ENCODE peak calls at places on chromosomes 11 and 22, in nine cellular contexts. U is psoas muscle, S is HepG2, M is bronchial epithelial cell, Z is body of pancreas, W is hepatocyte, R is suprapubic skin, F is adrenal gland, V is NT2/D1. E is an unnamed sample. For H3K36me3 and H3K27me3, the result is how much of the 10 kb centered on the place peaks cover.

GRCh38 chr11:10314199-10315072 is 9.6 kb downstream of the ADM start:
- DNase-seq in W (peak), S (peak), U (no peak), Z (no peak), V (no peak), F (peak), R (no peak), M (peak), E (peak)

GRCh38 chr11:119985551-119985950 is 152.4 kb downstream of the TRIM29 start:
- DNase-seq in M (no peak), U (no peak), S (no peak), Z (no peak), F (no peak), R (no peak), W (no peak), V (no peak), E (no peak)

GRCh38 chr22:28410050-28410816 is 269.4 kb downstream of the TTC28 start:
- DNase-seq in F (no peak), W (no peak), S (no peak), Z (no peak), M (no peak), U (no peak), V (no peak), R (no peak), E (no peak)

GRCh38 chr11:19071255-19071654 is 10.7 kb upstream of the MRGPRX2 start:
- DNase-seq in W (peak), F (peak), V (peak), R (no peak), M (peak), U (peak), Z (peak), S (peak), E (peak)

GRCh38 chr22:38727123-38727522 is 21.4 kb downstream of the GTPBP1 start:
- DNase-seq in Z (no peak), M (no peak), R (no peak), V (no peak), W (no peak), F (no peak), U (no peak), S (no peak), E (no peak)

GRCh38 chr11:79025622-79026021 is 415.2 kb downstream of the TENM4 start:
- DNase-seq in V (peak), M (no peak), W (no peak), Z (no peak), F (no peak), R (no peak), S (no peak), U (no peak), E (no peak)

GRCh38 chr11:127506647-127507046 is 506.1 kb upstream of the KIRREL3 start:
- DNase-seq in Z (no peak), S (no peak), F (no peak), W (no peak), V (no peak), U (no peak), R (no peak), M (no peak), E (no peak)

GRCh38 chr11:16030664-16031063 is 325.7 kb downstream of the SOX6 start:
- DNase-seq in U (no peak), R (no peak), W (no peak), S (no peak), V (no peak), M (no peak), F (no peak), Z (no peak), E (no peak)

GRCh38 chr11:47216141-47216798 is 1.5 kb downstream of the DDB2 start:
- DNase-seq in S (peak), M (peak), V (no peak), W (peak), Z (peak), R (no peak), U (peak), F (peak), E (peak)

GRCh38 chr22:48350456-48350855 is 1477.2 kb downstream of the BRD1 start:
- DNase-seq in V (no peak), F (no peak), S (no peak), M (no peak), R (no peak), W (no peak), Z (no peak), U (no peak), E (no peak)

GRCh38 chr22:20810645-20811044 is 36.7 kb downstream of the SERPIND1 start:
- DNase-seq in M (no peak), S (no peak), Z (no peak), U (no peak), R (peak), F (no peak), V (no peak), W (no peak), E (no peak)

GRCh38 chr11:19715373-19715772 is 2.7 kb downstream of the NAV2 start:
- DNase-seq in M (peak), F (peak), S (no peak), W (peak), V (no peak), R (no peak), Z (peak), U (no peak), E (no peak)

GRCh38 chr22:25216230-25216629 is 3.2 kb upstream of the CRYBB2 start:
- DNase-seq in V (no peak), F (no peak), R (no peak), Z (no peak), W (no peak), S (no peak), U (no peak), M (no peak), E (no peak)

GRCh38 chr22:40654522-40655167 is 18.1 kb upstream of the MRTFA start:
- DNase-seq in F (peak), Z (peak), M (peak), U (peak), V (no peak), S (no peak), W (peak), R (no peak), E (no peak)

GRCh38 chr11:118056806-118057205 is 20.1 kb upstream of the TMPRSS4 start:
- DNase-seq in F (no peak), W (no peak), R (peak), S (no peak), Z (no peak), V (no peak), M (no peak), U (no peak), E (no peak)

GRCh38 chr11:13042873-13043338 is 33.8 kb downstream of the RASSF10 start:
- DNase-seq in S (peak), V (no peak), U (no peak), W (peak), R (no peak), F (no peak), Z (no peak), M (no peak), E (no peak)

GRCh38 chr11:104476454-104476853 is 312.5 kb upstream of the PDGFD start:
- DNase-seq in S (no peak), U (no peak), Z (no peak), F (no peak), W (no peak), M (no peak), V (no peak), R (no peak), E (no peak)

GRCh38 chr11:74225565-74225964 is 54.5 kb downstream of the PPME1 start:
- DNase-seq in M (no peak), S (no peak), U (no peak), W (no peak), R (no peak), F (no peak), V (no peak), Z (no peak), E (no peak)

GRCh38 chr11:88569342-88569741 is 231.8 kb upstream of the CTSC start:
- DNase-seq in R (no peak), F (no peak), Z (no peak), U (no peak), W (no peak), S (no peak), V (no peak), M (peak), E (no peak)

GRCh38 chr11:31045335-31045734 is 324.2 kb downstream of the DCDC1 start:
- DNase-seq in Z (no peak), R (no peak), U (no peak), F (no peak), V (no peak), W (peak), S (peak), M (peak), E (no peak)

GRCh38 chr11:67267188-67268035 is 1.1 kb downstream of the GRK2 start:
- DNase-seq in V (no peak), R (no peak), S (peak), W (peak), M (no peak), F (no peak), U (no peak), Z (peak), E (no peak)

GRCh38 chr11:61473370-61474025 is 35.1 kb upstream of the LRRC10B start:
- DNase-seq in R (no peak), V (no peak), Z (no peak), W (no peak), U (no peak), F (no peak), M (peak), S (no peak), E (no peak)

GRCh38 chr11:64787526-64788320 is 9.4 kb upstream of the SF1 start:
- DNase-seq in W (peak), U (peak), R (no peak), V (no peak), F (peak), M (peak), Z (peak), S (peak), E (no peak)

GRCh38 chr22:39962071-39962470 is 1.9 kb downstream of the TMA7B start:
- DNase-seq in S (no peak), M (no peak), U (no peak), Z (no peak), F (no peak), V (no peak), W (no peak), R (no peak), E (no peak)

GRCh38 chr11:13942908-13943505 is 19.5 kb upstream of the SPON1 start:
- DNase-seq in S (no peak), M (peak), R (no peak), F (no peak), Z (no peak), W (no peak), U (no peak), V (no peak), E (no peak)

GRCh38 chr11:15149050-15149449 is 34.3 kb downstream of the INSC start:
- DNase-seq in Z (no peak), F (no peak), U (no peak), M (no peak), R (no peak), V (no peak), W (no peak), S (no peak), E (no peak)

GRCh38 chr11:134764966-134765365 is 352.9 kb upstream of the B3GAT1 start:
- DNase-seq in U (no peak), V (no peak), M (no peak), R (no peak), F (no peak), W (no peak), Z (no peak), S (no peak), E (no peak)

GRCh38 chr11:48095779-48096470 is 115.6 kb downstream of the PTPRJ start:
- DNase-seq in F (no peak), R (no peak), V (no peak), W (no peak), Z (no peak), U (peak), M (no peak), S (no peak), E (no peak)

GRCh38 chr22:23376256-23376655 is 195.9 kb downstream of the BCR start:
- DNase-seq in S (peak), F (no peak), U (no peak), Z (no peak), M (peak), R (peak), W (peak), V (peak), E (no peak)

GRCh38 chr11:16252373-16252772 is 104.0 kb downstream of the SOX6 start:
- DNase-seq in F (no peak), M (peak), Z (no peak), W (peak), S (peak), U (no peak), R (no peak), V (no peak), E (no peak)

GRCh38 chr22:36409911-36410756 is 22.4 kb upstream of the MYH9 start:
- DNase-seq in M (peak), S (peak), W (peak), Z (peak), V (peak), U (peak), F (peak), R (peak), E (peak)

GRCh38 chr11:269146-269890 is 8.9 kb upstream of the NLRP6 start:
- DNase-seq in S (peak), V (no peak), M (peak), U (no peak), Z (no peak), F (peak), W (no peak), R (peak), E (peak)

GRCh38 chr11:271316-271715 is 6.9 kb upstream of the NLRP6 start:
- DNase-seq in Z (no peak), M (no peak), U (no peak), S (no peak), F (no peak), W (no peak), V (no peak), R (peak), E (no peak)

GRCh38 chr11:270451-271208 is 7.6 kb upstream of the NLRP6 start:
- DNase-seq in V (no peak), F (no peak), M (no peak), U (no peak), W (peak), R (peak), Z (no peak), S (no peak), E (no peak)

GRCh38 chr11:266676-267439 is 11.3 kb upstream of the NLRP6 start:
- DNase-seq in U (no peak), Z (no peak), F (no peak), W (no peak), R (peak), M (no peak), V (no peak), S (no peak), E (no peak)

DNA sequence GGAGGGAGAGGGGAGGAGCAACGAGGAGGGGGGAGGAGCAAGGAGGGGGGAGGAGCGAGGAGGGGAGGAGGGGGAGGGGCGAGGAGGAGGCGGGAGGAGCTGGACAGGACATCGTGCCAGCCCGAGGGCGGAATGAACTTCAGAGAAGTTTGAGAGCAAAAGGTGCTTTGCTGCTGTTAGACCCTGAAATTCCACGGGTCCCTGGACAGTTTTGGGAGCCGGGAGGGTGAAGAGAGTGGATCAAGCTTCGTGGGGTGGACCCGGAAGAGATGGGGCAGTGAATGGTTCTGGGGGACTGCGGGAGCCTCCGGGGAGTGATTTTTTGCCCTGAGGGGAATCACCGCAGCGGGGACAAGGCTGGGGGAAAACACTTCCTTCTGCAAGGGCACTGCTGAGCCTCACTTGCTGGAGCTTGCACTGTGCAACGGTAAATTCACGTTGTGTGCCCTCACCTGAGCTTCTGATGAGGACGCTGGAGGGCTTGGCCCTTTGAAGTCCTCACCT is 10.7 kb upstream of the NLRP6 start:
- DNase-seq in Z (peak), W (no peak), R (peak), M (no peak), F (peak), S (no peak), V (no peak), U (no peak), E (peak)
- H3K4me3 ChIP-seq in Z (no peak), W (no peak), R (peak), M (peak), F (no peak), S (no peak), V (no peak), U (peak), E (peak)

GRCh38 chr11:122176651-122177050 is 60.6 kb upstream of the BLID start:
- DNase-seq in Z (no peak), S (no peak), F (no peak), V (no peak), W (no peak), U (no peak), R (no peak), M (peak), E (no peak)

GRCh38 chr11:122177238-122177637 is 61.2 kb upstream of the BLID start:
- DNase-seq in Z (no peak), W (no peak), F (no peak), R (no peak), M (no peak), V (no peak), S (no peak), U (no peak), E (no peak)

GRCh38 chr11:122173587-122173986 is 57.6 kb upstream of the BLID start:
- DNase-seq in W (no peak), F (no peak), S (no peak), Z (no peak), V (no peak), U (no peak), M (no peak), R (no peak), E (no peak)

GRCh38 chr11:122173074-122173450 is 57.0 kb upstream of the BLID start:
- DNase-seq in Z (no peak), W (no peak), U (no peak), R (no peak), M (no peak), S (no peak), F (no peak), V (no peak), E (no peak)

GRCh38 chr11:122175316-122175715 is 59.3 kb upstream of the BLID start:
- DNase-seq in R (no peak), W (no peak), M (no peak), V (no peak), S (no peak), F (no peak), Z (no peak), U (no peak), E (no peak)
- H3K36me3 ChIP-seq in R (under half), W (under half), M (under half), V (under half), S (under half), F (under half), Z (under half), U (under half), E (under half)

GRCh38 chr22:43412808-43413785 is 1.3 kb downstream of the MPPED1 start:
- DNase-seq in W (no peak), V (no peak), Z (no peak), S (no peak), M (no peak), F (no peak), U (no peak), R (no peak), E (no peak)
- H3K27me3 ChIP-seq in W (half or more), V (under half), Z (under half), S (under half), M (under half), F (under half), U (half or more), R (half or more), E (under half)

DNA sequence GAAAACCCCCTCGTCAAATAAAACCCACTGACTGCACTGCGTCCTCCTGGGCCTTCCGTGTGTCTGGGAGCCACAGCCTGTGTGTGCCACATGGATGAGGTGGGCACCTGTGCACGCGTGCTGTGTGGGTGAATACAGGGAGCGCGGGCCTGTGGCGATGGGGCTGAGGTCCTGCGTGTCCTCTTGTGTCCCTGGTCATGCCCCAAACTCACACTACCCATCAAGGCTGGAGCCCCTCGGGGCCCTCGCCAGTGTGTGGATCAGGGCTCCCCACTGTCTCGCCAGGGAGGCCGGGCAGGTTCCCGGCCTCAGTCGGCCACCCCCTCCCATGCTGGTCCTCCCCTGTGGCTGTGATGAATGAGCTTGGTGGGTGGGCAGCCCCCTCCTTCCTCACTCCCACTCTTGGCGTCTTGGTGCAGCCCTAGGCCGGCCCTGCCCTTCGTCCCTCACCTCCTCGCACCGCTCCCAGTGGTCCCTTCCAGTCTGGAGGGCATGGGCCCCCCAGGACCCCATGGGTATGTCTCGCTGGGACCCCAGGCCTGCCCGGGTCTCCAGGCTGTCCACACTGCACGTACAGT is 712 bp upstream of the CD151 start:
- DNase-seq in F (no peak), S (no peak), Z (no peak), W (no peak), V (no peak), M (no peak), R (no peak), U (no peak), E (no peak)
- H3K4me3 ChIP-seq in F (no peak), S (peak), Z (no peak), W (peak), V (peak), M (peak), R (peak), U (peak), E (peak)

DNA sequence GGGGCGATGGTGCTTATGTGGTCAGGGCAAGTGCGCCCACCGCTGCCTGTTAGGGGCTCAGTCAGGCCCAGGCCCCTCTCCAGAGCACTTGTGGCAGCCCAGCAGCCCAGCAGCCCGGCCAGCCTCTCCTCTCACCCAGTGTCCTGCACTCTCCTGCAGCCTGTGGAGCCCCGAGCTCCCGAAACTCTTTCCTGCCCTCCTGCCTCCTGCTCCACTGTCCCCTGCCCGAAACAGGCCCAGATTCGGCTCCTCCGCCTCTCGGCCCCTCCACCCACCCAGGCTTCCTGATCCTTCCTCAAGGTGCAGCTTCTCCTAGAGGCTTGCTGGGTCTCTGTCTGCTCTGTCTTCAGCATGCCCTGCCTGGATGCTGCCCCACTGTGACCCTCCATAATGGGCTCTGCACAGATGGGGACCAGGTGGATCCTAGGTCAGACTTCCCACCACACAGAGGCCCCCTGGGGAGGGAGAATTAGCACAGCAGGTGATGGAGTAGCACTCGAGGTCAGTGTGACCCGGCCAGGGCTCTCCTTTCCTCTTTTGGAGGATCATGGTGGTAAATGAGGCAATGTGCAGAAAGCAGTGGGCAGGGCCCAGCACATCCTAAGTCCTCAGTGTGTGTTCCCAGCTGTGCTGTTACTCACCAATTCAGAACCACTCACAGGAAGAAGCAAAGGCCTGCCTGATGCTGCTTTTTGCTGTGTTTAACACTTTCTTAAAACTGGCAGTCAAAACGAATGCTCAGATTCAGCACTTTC is 18.6 kb upstream of the NAP1L4 start:
- DNase-seq in U (no peak), S (no peak), Z (no peak), M (no peak), W (no peak), V (no peak), R (no peak), F (no peak), E (no peak)
- H3K36me3 ChIP-seq in U (under half), S (half or more), Z (under half), M (under half), W (under half), V (half or more), R (half or more), F (under half), E (under half)

GRCh38 chr11:34546511-34547206 is 33.1 kb upstream of the ELF5 start:
- DNase-seq in M (peak), R (no peak), S (peak), W (no peak), F (no peak), Z (no peak), V (peak), U (no peak), E (no peak)
- H3K27me3 ChIP-seq in M (under half), R (under half), S (under half), W (under half), F (under half), Z (under half), V (under half), U (under half), E (under half)

DNA sequence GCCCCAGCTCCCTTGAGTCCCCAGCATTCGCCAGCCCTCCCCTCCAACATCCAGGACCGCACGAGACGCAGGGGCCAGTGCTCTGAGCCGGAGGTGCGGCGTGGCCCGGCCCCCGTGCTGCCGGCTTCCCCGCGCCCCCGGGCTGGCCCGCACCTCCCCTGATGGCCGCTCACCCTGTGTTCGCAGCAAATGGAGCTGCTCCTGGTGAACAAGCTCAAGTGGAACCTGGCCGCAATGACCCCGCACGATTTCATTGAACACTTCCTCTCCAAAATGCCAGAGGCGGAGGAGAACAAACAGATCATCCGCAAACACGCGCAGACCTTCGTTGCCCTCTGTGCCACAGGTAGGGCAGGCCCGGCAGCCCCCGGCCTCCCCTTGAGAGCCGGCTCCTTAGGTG is 2.7 kb downstream of the CCND1 start:
- DNase-seq in R (peak), Z (no peak), W (no peak), S (no peak), U (no peak), M (no peak), V (no peak), F (no peak), E (no peak)
- H3K4me3 ChIP-seq in R (peak), Z (no peak), W (no peak), S (peak), U (peak), M (peak), V (peak), F (no peak), E (no peak)